ENCODE peak calls at places on chromosomes 16 and 17, in four cellular contexts. J is lower lobe of right lung, Y is psoas muscle, T is stomach. S is an unnamed sample. For H3K36me3, the result is how much of the 10 kb centered on the place peaks cover.

GRCh38 chr16:12027091-12027490 is 50.6 kb downstream of the SNX29 start:
- DNase-seq in J (no peak), Y (no peak), T (no peak), S (no peak)

GRCh38 chr17:6061290-6061689 is 8.9 kb upstream of the WSCD1 start:
- DNase-seq in J (no peak), Y (peak), T (no peak), S (no peak)

GRCh38 chr16:20352615-20353014 is at the start of gene UMOD:
- DNase-seq in J (no peak), Y (no peak), T (no peak), S (no peak)

GRCh38 chr16:1794221-1794871 is 841 bp upstream of the IGFALS start:
- DNase-seq in J (peak), Y (peak), T (peak), S (peak)

GRCh38 chr17:42281571-42282096 is 5.4 kb upstream of the STAT5B start:
- DNase-seq in J (no peak), Y (no peak), T (peak), S (peak)

GRCh38 chr17:68015081-68015723 is 18.9 kb upstream of the C17orf58 start:
- DNase-seq in J (peak), Y (no peak), T (no peak), S (no peak)

GRCh38 chr17:30336369-30337171 is 2.7 kb upstream of the TMIGD1 start:
- DNase-seq in J (no peak), Y (no peak), T (peak), S (no peak)

GRCh38 chr16:56480776-56481467 is 29.6 kb downstream of the OGFOD1 start:
- DNase-seq in J (no peak), Y (peak), T (no peak), S (no peak)

GRCh38 chr17:59607817-59608403 is 11.8 kb upstream of the CLTC start:
- DNase-seq in J (no peak), Y (no peak), T (no peak), S (no peak)

GRCh38 chr16:70267516-70267915 is 15.8 kb upstream of the EXOSC6 start:
- DNase-seq in J (no peak), Y (no peak), T (peak), S (peak)

GRCh38 chr16:66830422-66831404 is at the start of gene NAE1:
- DNase-seq in J (peak), Y (peak), T (peak), S (peak)

GRCh38 chr17:79618383-79619067 is 7.7 kb upstream of the RBFOX3 start:
- DNase-seq in J (peak), Y (no peak), T (no peak), S (peak)

GRCh38 chr16:81489547-81490267 is 45.1 kb downstream of the CMIP start:
- DNase-seq in J (no peak), Y (peak), T (no peak), S (peak)

GRCh38 chr17:28372203-28372944 is 880 bp downstream of the SARM1 start:
- DNase-seq in J (no peak), Y (peak), T (no peak), S (peak)

GRCh38 chr17:3802461-3803307 is 1.7 kb upstream of the ITGAE start:
- DNase-seq in J (no peak), Y (peak), T (no peak), S (no peak)

GRCh38 chr17:7146115-7146514 is 31.5 kb upstream of the ASGR2 start:
- DNase-seq in J (no peak), Y (no peak), T (no peak), S (no peak)

GRCh38 chr17:10792156-10792555 is 11.7 kb downstream of the TMEM238L start:
- DNase-seq in J (no peak), Y (no peak), T (peak), S (no peak)

GRCh38 chr17:31673076-31673475 is 186.0 kb downstream of the COPRS start:
- DNase-seq in J (no peak), Y (no peak), T (no peak), S (no peak)

GRCh38 chr17:49969134-49969759 is at the start of gene DLX4:
- DNase-seq in J (no peak), Y (no peak), T (no peak), S (no peak)

GRCh38 chr16:13453325-13453724 is 466.6 kb upstream of the ERCC4 start:
- DNase-seq in J (no peak), Y (no peak), T (no peak), S (no peak)

GRCh38 chr17:8867361-8867981 is at the start of gene PIK3R6:
- DNase-seq in J (no peak), Y (no peak), T (no peak), S (no peak)

GRCh38 chr17:82929011-82929622 is 89.3 kb upstream of the ZNF750 start:
- DNase-seq in J (peak), Y (peak), T (no peak), S (peak)

GRCh38 chr16:12398029-12398735 is 405.5 kb downstream of the CPPED1 start:
- DNase-seq in J (no peak), Y (no peak), T (no peak), S (no peak)

GRCh38 chr17:31492880-31493655 is 101.6 kb downstream of the RAB11FIP4 start:
- DNase-seq in J (peak), Y (peak), T (peak), S (peak)

GRCh38 chr17:31499771-31500554 is 108.5 kb downstream of the RAB11FIP4 start:
- DNase-seq in J (peak), Y (peak), T (peak), S (peak)

GRCh38 chr17:63345598-63345997 is 100.5 kb downstream of the CYB561 start:
- DNase-seq in J (no peak), Y (no peak), T (no peak), S (no peak)

GRCh38 chr16:64629622-64630021 is 492.2 kb downstream of the CDH11 start:
- DNase-seq in J (no peak), Y (no peak), T (no peak), S (no peak)

GRCh38 chr16:77555101-77555500 is 120.3 kb upstream of the ADAMTS18 start:
- DNase-seq in J (no peak), Y (no peak), T (no peak), S (no peak)

GRCh38 chr17:6843241-6843890 is 11.8 kb upstream of the TEKT1 start:
- DNase-seq in J (no peak), Y (no peak), T (no peak), S (no peak)

GRCh38 chr16:67537270-67537635 is 8.6 kb downstream of the RIPOR1 start:
- DNase-seq in J (peak), Y (peak), T (peak), S (peak)

GRCh38 chr17:39069114-39069756 is 82.2 kb downstream of the PLXDC1 start:
- DNase-seq in J (no peak), Y (no peak), T (no peak), S (no peak)

GRCh38 chr16:14071576-14072271 is 605 bp downstream of the MRTFB start:
- DNase-seq in J (no peak), Y (no peak), T (no peak), S (no peak)

GRCh38 chr16:75251280-75252048 is at the start of gene BCAR1:
- DNase-seq in J (peak), Y (peak), T (peak), S (peak)

GRCh38 chr16:88390265-88390664 is 7.5 kb downstream of the ZNF469 start:
- DNase-seq in J (no peak), Y (no peak), T (no peak), S (no peak)

GRCh38 chr17:47987240-47987835 is 16.4 kb downstream of the CDK5RAP3 start:
- DNase-seq in J (no peak), Y (no peak), T (peak), S (no peak)

GRCh38 chr17:68518063-68518815 is 6.0 kb downstream of the PRKAR1A start:
- DNase-seq in J (no peak), Y (no peak), T (no peak), S (no peak)

GRCh38 chr16:75361936-75362335 is 71.4 kb downstream of the CFDP1 start:
- DNase-seq in J (no peak), Y (no peak), T (no peak), S (no peak)

DNA sequence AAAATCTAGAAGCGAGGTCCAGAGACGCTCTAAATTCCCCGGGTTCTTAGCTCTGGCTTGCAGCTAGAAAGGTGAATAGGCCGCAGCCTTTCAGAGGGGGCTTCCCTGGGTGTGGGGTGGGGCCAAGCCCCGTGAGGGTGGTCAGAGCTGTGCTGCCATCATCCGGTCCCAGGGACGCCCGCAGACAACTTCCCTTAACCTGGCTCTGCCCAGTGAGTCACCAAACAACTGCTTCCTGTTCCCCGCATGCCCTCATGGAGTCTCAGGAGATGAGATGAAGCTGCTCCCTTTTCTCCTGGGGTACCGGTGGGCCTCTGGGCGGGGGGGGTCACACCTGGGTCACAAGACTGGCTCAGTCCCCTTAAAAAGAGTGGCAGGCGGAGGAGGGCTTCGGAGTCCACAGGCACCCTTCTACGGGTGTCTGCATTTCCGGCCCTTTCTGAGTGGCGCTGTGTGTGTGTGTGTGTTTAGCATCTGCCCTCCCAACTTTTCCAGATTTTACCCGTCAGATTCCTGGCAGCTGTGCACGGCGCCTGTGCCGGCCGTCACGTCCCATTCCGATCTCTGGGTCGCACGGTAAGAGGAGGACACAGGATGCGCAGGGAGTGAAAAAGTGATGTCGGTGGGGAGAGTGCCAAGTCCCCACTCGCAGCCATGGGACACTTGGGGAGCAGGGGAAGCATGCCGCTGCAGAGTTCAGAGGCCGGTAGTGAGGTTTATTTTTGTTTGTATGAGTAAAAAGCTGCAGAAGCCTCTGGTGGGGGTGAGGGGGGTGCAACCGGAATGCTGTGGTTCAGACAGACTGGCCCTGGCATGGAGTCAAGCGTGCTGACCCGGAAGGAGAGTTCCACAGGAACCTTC is 16.7 kb downstream of the HIC1 start:
- DNase-seq in J (peak), Y (peak), T (no peak), S (peak)
- TF ChIP-seq CTCF in J (no peak), Y (no peak), T (no peak), S (no peak)

GRCh38 chr16:15903960-15904359 is 15.6 kb upstream of the CEP20 start:
- DNase-seq in J (no peak), Y (no peak), T (no peak), S (no peak)
- H3K36me3 ChIP-seq in J (under half), Y (under half), T (under half), S (under half)

DNA sequence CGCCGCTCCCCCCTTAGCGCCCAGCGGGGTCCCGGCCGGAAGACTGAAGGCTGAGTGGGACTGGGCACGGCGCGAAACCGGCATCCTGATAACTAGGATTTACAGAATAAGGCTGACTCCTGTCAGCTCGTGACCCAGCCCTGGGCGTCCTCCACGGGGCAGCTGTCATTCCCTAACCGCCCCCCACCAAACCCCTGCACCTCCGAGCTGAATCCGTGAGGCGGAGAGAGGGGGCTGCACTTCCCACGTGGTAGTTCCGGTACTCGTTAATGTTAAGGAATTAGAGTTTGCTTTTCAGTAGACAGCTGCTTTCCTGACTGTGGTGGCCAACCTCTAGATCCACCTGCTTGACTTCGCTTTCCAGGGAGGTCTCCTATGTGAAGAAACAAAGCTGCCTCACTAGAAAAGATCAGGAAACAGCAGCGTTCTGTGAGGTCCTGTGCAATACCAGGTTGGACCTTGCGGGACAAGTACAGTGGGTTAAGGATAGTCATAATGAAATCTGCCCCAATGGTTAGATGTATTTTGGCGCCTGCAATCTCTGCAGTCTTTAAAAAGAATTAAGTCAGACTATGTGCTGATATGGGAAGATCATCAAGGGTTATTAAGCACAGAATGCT is 1.0 kb upstream of the WBP2 start:
- DNase-seq in J (no peak), Y (no peak), T (peak), S (no peak)
- TF ChIP-seq CTCF in J (no peak), Y (no peak), T (no peak), S (no peak)

GRCh38 chr16:84166796-84167695 is 19.8 kb downstream of the TAF1C start:
- DNase-seq in J (no peak), Y (no peak), T (no peak), S (no peak)
- H3K36me3 ChIP-seq in J (under half), Y (under half), T (under half), S (under half)